ENCODE peak calls at places on chromosomes 11 and 22, in seven cellular contexts. One of them, this sample, is unnamed.

GRCh38 chr11:8674859-8675258 is 7.6 kb downstream of the TRIM66 start:
- DNase-seq in prostate gland: no peak
- DNase-seq in suprapubic skin: no peak
- DNase-seq in Peyer's patch: no peak
- DNase-seq in spleen: no peak
- DNase-seq in transverse colon: no peak
- DNase-seq in stomach: no peak
- DNase-seq in this sample: no peak

GRCh38 chr22:47615051-47615450 is 852.6 kb downstream of the TBC1D22A start:
- DNase-seq in spleen: peak; percentile 48
- DNase-seq in suprapubic skin: peak; percentile 64
- DNase-seq in stomach: no peak
- DNase-seq in prostate gland: no peak
- DNase-seq in transverse colon: no peak
- DNase-seq in Peyer's patch: peak; percentile 25
- DNase-seq in this sample: no peak

GRCh38 chr22:43136255-43136654 is 6.9 kb downstream of the MCAT start:
- DNase-seq in prostate gland: no peak
- DNase-seq in transverse colon: peak; percentile 57
- DNase-seq in Peyer's patch: peak; percentile 77
- DNase-seq in spleen: peak; percentile 83
- DNase-seq in stomach: peak; percentile 58
- DNase-seq in suprapubic skin: no peak
- DNase-seq in this sample: peak; percentile 39

GRCh38 chr22:30868663-30869385 is 99.8 kb downstream of the MORC2 start:
- DNase-seq in Peyer's patch: peak; percentile 29
- DNase-seq in transverse colon: peak; percentile 5
- DNase-seq in suprapubic skin: peak; percentile 68
- DNase-seq in spleen: no peak
- DNase-seq in prostate gland: no peak
- DNase-seq in stomach: no peak
- DNase-seq in this sample: no peak

GRCh38 chr11:45178890-45179663 is 32.6 kb downstream of the PRDM11 start:
- DNase-seq in Peyer's patch: no peak
- DNase-seq in suprapubic skin: peak; percentile 67
- DNase-seq in transverse colon: no peak
- DNase-seq in stomach: no peak
- DNase-seq in prostate gland: no peak
- DNase-seq in spleen: no peak
- DNase-seq in this sample: no peak

GRCh38 chr22:48754611-48755331 is 1072.9 kb downstream of the BRD1 start:
- DNase-seq in spleen: no peak
- DNase-seq in suprapubic skin: peak; percentile 65
- DNase-seq in stomach: peak; percentile 10
- DNase-seq in transverse colon: no peak
- DNase-seq in Peyer's patch: peak; percentile 17
- DNase-seq in prostate gland: peak; percentile 3
- DNase-seq in this sample: peak; percentile 7

GRCh38 chr11:128417607-128418324 is 169.6 kb downstream of the ETS1 start:
- DNase-seq in spleen: no peak
- DNase-seq in Peyer's patch: no peak
- DNase-seq in transverse colon: no peak
- DNase-seq in prostate gland: no peak
- DNase-seq in suprapubic skin: no peak
- DNase-seq in stomach: no peak
- DNase-seq in this sample: peak; percentile 52

GRCh38 chr11:96622026-96622634 is 232.3 kb downstream of the JRKL start:
- DNase-seq in stomach: no peak
- DNase-seq in suprapubic skin: no peak
- DNase-seq in Peyer's patch: no peak
- DNase-seq in transverse colon: no peak
- DNase-seq in spleen: no peak
- DNase-seq in prostate gland: no peak
- DNase-seq in this sample: no peak

GRCh38 chr11:47257518-47258316 is at the start of gene NR1H3:
- DNase-seq in stomach: peak; percentile 79
- DNase-seq in Peyer's patch: peak; percentile 86
- DNase-seq in suprapubic skin: peak; percentile 91
- DNase-seq in prostate gland: peak; percentile 25
- DNase-seq in transverse colon: peak; percentile 82
- DNase-seq in spleen: peak; percentile 85
- DNase-seq in this sample: peak; percentile 72

GRCh38 chr11:77879218-77879617 is 58.3 kb downstream of the AAMDC start:
- DNase-seq in spleen: no peak
- DNase-seq in transverse colon: no peak
- DNase-seq in stomach: no peak
- DNase-seq in prostate gland: no peak
- DNase-seq in suprapubic skin: no peak
- DNase-seq in Peyer's patch: no peak
- DNase-seq in this sample: peak; percentile 29

GRCh38 chr11:134585666-134586285 is 173.7 kb upstream of the B3GAT1 start:
- DNase-seq in transverse colon: no peak
- DNase-seq in prostate gland: no peak
- DNase-seq in suprapubic skin: peak; percentile 50
- DNase-seq in spleen: peak; percentile 67
- DNase-seq in stomach: no peak
- DNase-seq in Peyer's patch: no peak
- DNase-seq in this sample: no peak

GRCh38 chr22:44172370-44173108 is 8.2 kb upstream of the PARVG start:
- DNase-seq in spleen: peak; percentile 95
- DNase-seq in Peyer's patch: peak; percentile 81
- DNase-seq in prostate gland: peak; percentile 35
- DNase-seq in transverse colon: peak; percentile 54
- DNase-seq in stomach: peak; percentile 52
- DNase-seq in suprapubic skin: no peak
- DNase-seq in this sample: peak; percentile 47

GRCh38 chr11:134522782-134523570 is 110.9 kb upstream of the B3GAT1 start:
- DNase-seq in stomach: no peak
- DNase-seq in suprapubic skin: no peak
- DNase-seq in Peyer's patch: no peak
- DNase-seq in transverse colon: no peak
- DNase-seq in spleen: peak; percentile 58
- DNase-seq in prostate gland: no peak
- DNase-seq in this sample: no peak

GRCh38 chr11:85759915-85760314 is 51.0 kb downstream of the SYTL2 start:
- DNase-seq in prostate gland: no peak
- DNase-seq in stomach: no peak
- DNase-seq in spleen: no peak
- DNase-seq in suprapubic skin: no peak
- DNase-seq in transverse colon: no peak
- DNase-seq in Peyer's patch: no peak
- DNase-seq in this sample: no peak

GRCh38 chr11:57426754-57427691 is at the start of gene SLC43A3:
- DNase-seq in suprapubic skin: peak; percentile 85
- DNase-seq in Peyer's patch: peak; percentile 84
- DNase-seq in transverse colon: peak; percentile 66
- DNase-seq in prostate gland: peak; percentile 69
- DNase-seq in spleen: peak; percentile 93
- DNase-seq in stomach: peak; percentile 76
- DNase-seq in this sample: peak; percentile 77
- TF ChIP-seq POLR2A in suprapubic skin: peak; percentile 40
- TF ChIP-seq POLR2A in Peyer's patch: no peak
- TF ChIP-seq POLR2A in transverse colon: peak; percentile 40
- TF ChIP-seq POLR2A in prostate gland: no peak
- TF ChIP-seq POLR2A in spleen: no peak
- TF ChIP-seq POLR2A in stomach: no peak
- TF ChIP-seq POLR2A in this sample: no peak

DNA sequence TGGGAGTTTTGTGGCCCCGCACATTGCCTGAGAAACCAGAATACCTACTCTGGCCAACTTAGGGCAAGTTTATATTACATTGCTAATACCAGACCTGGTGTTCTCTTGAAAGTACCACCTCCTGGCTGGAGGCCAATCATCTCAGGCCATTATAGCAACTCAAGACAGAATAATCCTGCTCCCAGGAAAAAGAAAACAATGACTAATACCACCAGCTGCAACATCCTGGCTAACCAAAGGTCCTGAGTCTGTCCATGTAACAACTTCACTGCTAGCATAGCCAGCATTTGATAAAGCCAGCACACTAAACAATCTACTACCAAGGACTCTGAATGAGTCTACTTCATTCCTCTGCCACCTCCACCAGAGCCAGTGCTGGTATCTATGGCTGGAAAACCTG is 1298.7 kb upstream of the CNTN5 start:
- DNase-seq in suprapubic skin: no peak
- DNase-seq in stomach: no peak
- DNase-seq in spleen: no peak
- DNase-seq in Peyer's patch: no peak
- DNase-seq in transverse colon: no peak
- DNase-seq in prostate gland: no peak
- DNase-seq in this sample: no peak
- H3K27ac ChIP-seq in suprapubic skin: no peak overlapping the region
- H3K27ac ChIP-seq in stomach: no peak overlapping the region
- H3K27ac ChIP-seq in spleen: no peak overlapping the region
- H3K27ac ChIP-seq in Peyer's patch: no peak overlapping the region
- H3K27ac ChIP-seq in transverse colon: no peak overlapping the region
- H3K27ac ChIP-seq in prostate gland: no peak overlapping the region
- H3K27ac ChIP-seq in this sample: no peak overlapping the region

DNA sequence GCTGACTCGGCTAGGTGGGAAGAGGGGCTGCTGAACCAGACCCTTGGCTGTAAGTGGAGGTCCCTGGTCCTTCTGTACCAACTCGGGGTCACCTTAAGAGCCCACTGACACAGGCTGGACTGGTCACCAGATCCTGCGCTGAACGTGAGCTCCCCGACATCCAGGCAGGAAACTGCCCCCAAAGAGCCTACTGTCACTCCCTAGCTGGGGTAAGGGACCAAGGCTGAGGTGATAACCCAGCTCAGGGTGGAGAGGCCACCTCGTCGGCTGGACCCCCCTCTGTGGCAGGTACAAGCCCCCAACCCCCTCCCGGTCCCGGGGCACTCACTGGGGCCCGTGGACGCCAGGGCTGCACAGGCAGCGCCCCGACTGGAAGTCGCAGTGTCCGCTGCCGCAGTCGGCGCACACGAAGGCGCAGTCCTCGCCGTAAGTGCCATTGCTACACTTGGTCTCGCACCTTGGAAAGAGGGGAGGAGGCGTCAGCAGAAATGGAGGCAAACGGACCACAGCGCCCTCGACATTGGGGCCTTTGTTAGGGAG is 7.5 kb downstream of the SCARF2 start:
- DNase-seq in Peyer's patch: peak; percentile 43
- DNase-seq in spleen: peak; percentile 77
- DNase-seq in transverse colon: no peak
- DNase-seq in suprapubic skin: peak; percentile 78
- DNase-seq in stomach: no peak
- DNase-seq in prostate gland: no peak
- DNase-seq in this sample: no peak
- H3K4me3 ChIP-seq in Peyer's patch: peak overlapping the region; percentile 37
- H3K4me3 ChIP-seq in spleen: peak overlapping the region; percentile 83
- H3K4me3 ChIP-seq in transverse colon: no peak overlapping the region
- H3K4me3 ChIP-seq in suprapubic skin: peak overlapping the region; percentile 43
- H3K4me3 ChIP-seq in stomach: peak overlapping the region; percentile 50
- H3K4me3 ChIP-seq in prostate gland: no peak overlapping the region
- H3K4me3 ChIP-seq in this sample: peak overlapping the region; percentile 26

GRCh38 chr11:72088076-72088806 is 7.6 kb downstream of the LRRC51 start:
- DNase-seq in Peyer's patch: no peak
- DNase-seq in stomach: no peak
- DNase-seq in suprapubic skin: no peak
- DNase-seq in prostate gland: no peak
- DNase-seq in spleen: no peak
- DNase-seq in transverse colon: no peak
- DNase-seq in this sample: no peak

GRCh38 chr11:72085836-72086475 is 5.3 kb downstream of the LRRC51 start:
- DNase-seq in Peyer's patch: no peak
- DNase-seq in transverse colon: no peak
- DNase-seq in stomach: no peak
- DNase-seq in prostate gland: no peak
- DNase-seq in suprapubic skin: no peak
- DNase-seq in spleen: no peak
- DNase-seq in this sample: no peak

DNA sequence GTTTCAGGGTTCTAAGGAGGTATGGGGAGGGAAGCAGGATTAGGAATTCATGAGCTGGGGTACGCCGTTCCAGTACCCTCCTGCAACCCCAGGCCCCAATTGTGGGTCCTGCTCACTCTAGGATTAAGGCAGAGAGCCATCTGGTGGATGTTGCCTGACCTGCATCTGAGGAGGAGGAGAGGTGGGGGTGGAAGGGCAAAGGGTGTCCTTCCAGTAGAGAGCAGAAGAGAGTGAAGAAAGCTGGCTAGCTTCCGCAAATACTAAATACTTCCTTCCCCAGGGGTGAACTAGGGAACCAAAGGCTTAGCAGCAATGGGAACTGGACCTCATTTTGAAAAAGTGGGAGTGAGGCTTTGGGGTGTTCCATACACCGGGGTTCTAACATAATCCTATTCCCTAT is 10.6 kb downstream of the LRRC51 start:
- DNase-seq in Peyer's patch: peak; percentile 88
- DNase-seq in stomach: peak; percentile 71
- DNase-seq in spleen: peak; percentile 86
- DNase-seq in prostate gland: peak; percentile 71
- DNase-seq in transverse colon: peak; percentile 82
- DNase-seq in suprapubic skin: peak; percentile 84
- DNase-seq in this sample: peak; percentile 86
- TF ChIP-seq POLR2A in Peyer's patch: no peak
- TF ChIP-seq POLR2A in stomach: no peak
- TF ChIP-seq POLR2A in spleen: no peak
- TF ChIP-seq POLR2A in prostate gland: no peak
- TF ChIP-seq POLR2A in transverse colon: no peak
- TF ChIP-seq POLR2A in suprapubic skin: no peak
- TF ChIP-seq POLR2A in this sample: no peak

DNA sequence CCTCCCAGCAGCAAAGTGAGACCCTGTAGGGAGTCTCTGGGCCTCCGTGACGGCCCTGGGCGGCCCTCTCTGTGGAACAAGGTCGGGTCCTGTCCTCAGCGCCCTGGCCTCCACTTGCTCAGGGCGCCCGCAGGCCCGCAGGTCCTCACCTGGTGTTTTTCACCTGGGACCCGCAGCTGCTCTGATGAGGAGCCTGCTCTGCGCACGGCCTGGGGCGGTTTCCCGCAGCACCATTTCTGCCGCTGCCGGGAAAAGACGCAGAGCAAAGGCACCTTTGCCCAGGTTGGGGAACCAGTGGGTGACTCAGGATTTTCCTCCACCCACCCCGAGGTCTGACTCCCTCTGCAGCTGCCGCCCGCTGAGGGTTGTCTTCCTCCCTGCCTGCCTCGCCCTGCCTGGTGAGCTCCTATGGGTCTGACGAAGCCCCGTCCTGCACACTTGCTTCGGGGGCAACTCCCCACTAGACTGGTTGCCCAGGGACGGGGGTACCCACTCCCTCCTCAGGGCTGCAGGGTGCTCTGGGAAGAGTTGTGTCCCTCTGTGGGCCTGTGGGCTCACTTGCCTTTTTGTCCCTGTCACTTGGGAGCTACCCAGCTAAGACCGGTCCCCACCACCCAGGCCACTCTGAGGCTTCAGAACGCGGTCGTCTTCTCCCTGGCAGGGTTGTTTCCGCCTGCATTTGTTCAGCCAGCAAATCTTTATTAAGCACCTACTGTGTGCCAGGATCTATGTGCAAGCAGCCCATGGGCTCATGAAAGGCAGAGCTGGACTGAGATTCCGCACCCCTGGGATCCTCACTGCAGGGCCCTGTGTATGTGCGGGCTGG is 89.5 kb downstream of the KCNQ1 start:
- DNase-seq in prostate gland: no peak
- DNase-seq in stomach: no peak
- DNase-seq in transverse colon: peak; percentile 7
- DNase-seq in spleen: peak; percentile 74
- DNase-seq in suprapubic skin: peak; percentile 70
- DNase-seq in Peyer's patch: peak; percentile 74
- DNase-seq in this sample: no peak
- H3K27ac ChIP-seq in prostate gland: no peak overlapping the region
- H3K27ac ChIP-seq in stomach: no peak overlapping the region
- H3K27ac ChIP-seq in transverse colon: no peak overlapping the region
- H3K27ac ChIP-seq in spleen: no peak overlapping the region
- H3K27ac ChIP-seq in suprapubic skin: no peak overlapping the region
- H3K27ac ChIP-seq in Peyer's patch: peak overlapping the region; percentile 13
- H3K27ac ChIP-seq in this sample: no peak overlapping the region

This sample was measured in testis.